ENCODE peak calls at places on chromosomes 11 and 22, in five cellular contexts. S is CD4-positive, alpha-beta memory T cell; E is fibroblast of lung; W is tibial nerve; Q is neural progenitor cell. T is an unnamed sample.

GRCh38 chr11:8100151-8100550 is 19.1 kb downstream of the TUB start:
- DNase-seq in S (no peak), E (no peak), W (peak; percentile 1), Q (no peak), T (no peak)

GRCh38 chr11:71977743-71978418 is 20.8 kb upstream of the IL18BP start:
- DNase-seq in S (peak; percentile 44), E (peak; percentile 24), W (peak; percentile 85), Q (peak; percentile 47), T (peak; percentile 54)

GRCh38 chr22:19848298-19849224 is 6.1 kb downstream of the GNB1L start:
- DNase-seq in S (no peak), E (peak; percentile 14), W (no peak), Q (no peak), T (peak; percentile 70)

GRCh38 chr22:30212363-30212995 is 34.1 kb downstream of the LIF start:
- DNase-seq in S (no peak), E (peak; percentile 97), W (peak; percentile 66), Q (no peak), T (peak; percentile 98)

GRCh38 chr11:108562746-108563581 is 30.6 kb downstream of the EXPH5 start:
- DNase-seq in S (no peak), E (peak; percentile 31), W (no peak), Q (peak; percentile 22), T (peak; percentile 34)

GRCh38 chr11:114796954-114797721 is 118.8 kb downstream of the NXPE2 start:
- DNase-seq in S (no peak), E (peak; percentile 56), W (no peak), Q (no peak), T (no peak)

GRCh38 chr11:73034777-73035176 is 107.3 kb downstream of the FCHSD2 start:
- DNase-seq in S (no peak), E (no peak), W (no peak), Q (no peak), T (no peak)

GRCh38 chr22:27113211-27114030 is 456.0 kb downstream of the MIAT start:
- DNase-seq in S (no peak), E (peak; percentile 99), W (peak; percentile 79), Q (no peak), T (peak; percentile 87)

GRCh38 chr11:82557274-82557673 is 176.4 kb downstream of the FAM181B start:
- DNase-seq in S (no peak), E (no peak), W (peak; percentile 30), Q (no peak), T (no peak)

DNA sequence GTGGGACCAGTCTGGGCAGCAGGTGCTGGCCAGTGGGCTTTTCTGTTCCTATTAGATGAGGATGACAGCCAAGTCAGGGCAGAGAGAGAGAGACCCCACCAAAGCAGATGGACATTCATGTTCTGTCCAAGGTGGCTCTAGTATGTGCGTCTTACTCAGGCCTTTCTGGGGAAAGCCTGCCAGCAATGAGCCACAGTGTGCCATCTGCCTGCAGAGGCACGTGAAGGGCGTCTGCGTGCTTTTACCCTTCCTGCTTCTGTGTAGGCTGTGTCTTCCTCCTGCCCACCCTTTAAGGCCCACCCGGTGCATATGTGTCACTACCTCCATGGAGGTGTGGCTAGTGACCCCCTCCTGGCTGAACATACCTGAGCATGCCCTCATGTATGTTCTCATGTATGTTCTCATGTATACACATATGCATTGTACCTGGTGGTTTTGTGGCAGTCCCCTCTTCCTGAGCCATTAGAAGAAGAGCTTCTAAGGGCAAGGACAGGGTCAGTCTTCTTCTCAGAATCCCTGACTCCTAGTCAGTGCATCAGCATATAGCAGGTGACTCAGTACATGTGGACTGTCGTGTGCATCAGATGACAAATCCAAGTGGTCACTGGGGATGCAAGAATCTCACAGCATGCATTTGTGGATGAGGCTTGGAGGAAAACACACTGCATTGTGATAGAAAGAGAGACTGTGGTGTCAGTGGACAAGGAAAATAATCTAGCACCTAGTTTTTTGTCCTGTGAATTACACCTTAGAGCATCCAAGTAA is 90.4 kb upstream of the YWHAH start:
- DNase-seq in S (no peak), E (no peak), W (no peak), Q (no peak), T (no peak)
- H3K36me3 ChIP-seq in S (peaks cover 21% of the 10 kb centered on the region), E (no peaks in the 10 kb centered on the region), W (no peaks in the 10 kb centered on the region), Q (no peaks in the 10 kb centered on the region), T (peaks cover 2% of the 10 kb centered on the region)

GRCh38 chr11:62559204-62559603 is 12.6 kb upstream of the AHNAK start:
- DNase-seq in S (no peak), E (no peak), W (no peak), Q (peak; percentile 18), T (peak; percentile 41)

GRCh38 chr11:62558669-62559068 is 12.1 kb upstream of the AHNAK start:
- DNase-seq in S (no peak), E (no peak), W (no peak), Q (no peak), T (no peak)

GRCh38 chr11:62556102-62556871 is 9.7 kb upstream of the AHNAK start:
- DNase-seq in S (peak; percentile 89), E (peak; percentile 92), W (peak; percentile 87), Q (peak; percentile 85), T (peak; percentile 92)

GRCh38 chr11:62556872-62557631 is 10.4 kb upstream of the AHNAK start:
- DNase-seq in S (peak; percentile 81), E (no peak), W (no peak), Q (no peak), T (peak; percentile 39)

GRCh38 chr11:62560566-62561103 is 13.1 kb downstream of the EEF1G start:
- DNase-seq in S (peak; percentile 81), E (peak; percentile 98), W (peak; percentile 91), Q (peak; percentile 91), T (peak; percentile 98)
- H3K36me3 ChIP-seq in S (peaks cover 15% of the 10 kb centered on the region), E (peaks cover 15% of the 10 kb centered on the region), W (peaks cover 3% of the 10 kb centered on the region), Q (peaks cover 15% of the 10 kb centered on the region), T (peaks cover 10% of the 10 kb centered on the region)

DNA sequence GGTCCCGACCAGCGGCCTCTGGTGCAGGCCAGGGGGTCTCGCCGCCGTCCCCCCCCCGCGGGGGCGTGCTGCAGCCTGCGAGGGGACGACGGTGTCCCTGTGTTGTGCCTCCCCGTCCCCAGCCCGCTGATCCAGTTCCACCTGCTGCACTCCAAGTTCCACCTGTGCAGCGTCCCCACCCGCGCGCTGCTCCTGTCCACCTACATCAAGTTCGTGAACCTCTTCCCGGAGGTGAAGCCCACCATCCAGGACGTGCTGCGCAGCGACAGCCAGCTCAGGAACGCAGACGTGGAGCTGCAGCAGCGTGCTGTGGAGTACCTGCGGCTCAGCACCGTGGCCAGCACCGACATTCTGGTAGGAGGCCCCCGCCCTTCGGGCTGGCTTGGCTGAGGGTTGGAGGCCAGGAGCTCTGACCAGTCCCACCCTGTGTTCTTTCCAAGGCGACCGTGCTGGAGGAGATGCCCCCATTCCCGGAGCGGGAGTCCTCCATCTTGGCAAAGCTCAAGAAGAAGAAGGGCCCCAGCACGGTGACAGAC is 42.8 kb downstream of the MUC6 start:
- DNase-seq in S (no peak), E (no peak), W (no peak), Q (no peak), T (no peak)
- H3K36me3 ChIP-seq in S (peaks cover 32% of the 10 kb centered on the region), E (peaks cover 16% of the 10 kb centered on the region), W (peaks cover 12% of the 10 kb centered on the region), Q (no peaks in the 10 kb centered on the region), T (peaks cover 27% of the 10 kb centered on the region)

GRCh38 chr11:47414685-47415070 is 6.3 kb downstream of the SLC39A13 start:
- DNase-seq in S (no peak), E (no peak), W (no peak), Q (peak; percentile 1), T (no peak)

GRCh38 chr11:47413908-47414684 is 5.7 kb downstream of the SLC39A13 start:
- DNase-seq in S (no peak), E (peak; percentile 83), W (no peak), Q (peak; percentile 1), T (no peak)

GRCh38 chr11:47415091-47415854 is 6.9 kb downstream of the SLC39A13 start:
- DNase-seq in S (no peak), E (no peak), W (no peak), Q (peak; percentile 0), T (no peak)

GRCh38 chr11:47417712-47418111 is 8.5 kb downstream of the PSMC3 start:
- DNase-seq in S (no peak), E (no peak), W (no peak), Q (no peak), T (no peak)

GRCh38 chr11:47415949-47416472 is 7.6 kb downstream of the SLC39A13 start:
- DNase-seq in S (no peak), E (peak; percentile 95), W (peak; percentile 75), Q (peak; percentile 29), T (peak; percentile 85)
- H3K36me3 ChIP-seq in S (peaks cover 40% of the 10 kb centered on the region), E (peaks cover 56% of the 10 kb centered on the region), W (peaks cover 3% of the 10 kb centered on the region), Q (no peaks in the 10 kb centered on the region), T (peaks cover 43% of the 10 kb centered on the region)

GRCh38 chr11:579830-580601 is 3.7 kb downstream of the PHRF1 start:
- DNase-seq in S (no peak), E (peak; percentile 27), W (no peak), Q (no peak), T (no peak)
- H3K36me3 ChIP-seq in S (peaks cover 19% of the 10 kb centered on the region), E (peaks cover 14% of the 10 kb centered on the region), W (no peaks in the 10 kb centered on the region), Q (no peaks in the 10 kb centered on the region), T (peaks cover 14% of the 10 kb centered on the region)

DNA sequence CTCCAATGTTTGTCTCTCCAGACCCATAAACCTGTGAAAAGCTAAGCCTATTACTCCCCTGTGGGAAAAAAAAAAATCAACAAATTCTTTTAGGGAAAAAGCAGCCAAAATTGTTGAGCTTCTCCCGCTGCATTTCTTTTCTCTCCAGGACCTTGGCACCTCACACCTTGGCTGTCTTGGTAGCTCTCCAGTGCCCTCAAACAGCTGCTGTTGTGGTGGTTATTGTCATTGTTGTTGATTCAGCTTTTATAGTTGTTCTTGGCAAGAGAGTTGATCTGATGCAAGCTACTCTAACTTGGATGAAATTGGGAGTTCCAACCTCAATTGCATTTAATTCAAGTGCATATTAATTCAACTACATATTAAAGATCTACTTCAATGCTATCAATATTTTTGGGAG is 516.9 kb upstream of the LARGE1 start:
- DNase-seq in S (no peak), E (no peak), W (no peak), Q (no peak), T (no peak)
- H3K36me3 ChIP-seq in S (no peaks in the 10 kb centered on the region), E (no peaks in the 10 kb centered on the region), W (no peaks in the 10 kb centered on the region), Q (peaks cover 3% of the 10 kb centered on the region), T (no peaks in the 10 kb centered on the region)

DNA sequence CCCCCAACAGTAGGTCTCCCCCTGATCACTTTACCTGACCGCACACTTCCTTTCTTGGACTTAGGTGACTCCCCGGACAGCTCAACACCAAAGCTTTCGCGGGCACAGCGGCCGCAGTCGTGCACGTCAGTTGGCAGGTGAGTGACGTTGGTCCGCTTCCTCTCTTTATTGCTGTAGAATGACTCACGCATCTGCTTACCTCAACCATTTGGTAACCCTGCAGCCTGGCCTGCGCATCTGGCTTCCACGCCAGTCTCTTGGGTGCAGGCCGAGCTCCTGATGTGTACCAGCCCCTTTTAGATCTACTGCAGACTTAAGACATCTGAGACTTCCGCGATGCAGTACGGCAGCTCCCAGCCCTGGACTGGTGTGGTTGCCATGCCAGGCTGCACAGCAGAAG is 12.4 kb upstream of the TRMU start:
- DNase-seq in S (no peak), E (no peak), W (no peak), Q (no peak), T (no peak)
- H3K36me3 ChIP-seq in S (no peaks in the 10 kb centered on the region), E (peaks cover 17% of the 10 kb centered on the region), W (no peaks in the 10 kb centered on the region), Q (peaks cover 4% of the 10 kb centered on the region), T (peaks cover 11% of the 10 kb centered on the region)

GRCh38 chr11:60899977-60900376 is 6.4 kb downstream of the PRPF19 start:
- DNase-seq in S (no peak), E (no peak), W (no peak), Q (no peak), T (no peak)

GRCh38 chr11:60897496-60897895 is 8.9 kb downstream of the PRPF19 start:
- DNase-seq in S (no peak), E (no peak), W (no peak), Q (no peak), T (peak; percentile 54)

GRCh38 chr11:60899021-60899936 is 7.1 kb downstream of the PRPF19 start:
- DNase-seq in S (peak; percentile 45), E (peak; percentile 54), W (peak; percentile 52), Q (peak; percentile 50), T (peak; percentile 58)

GRCh38 chr11:60891103-60891741 is 15.2 kb downstream of the PRPF19 start:
- DNase-seq in S (no peak), E (peak; percentile 35), W (no peak), Q (no peak), T (no peak)

GRCh38 chr11:60895687-60896086 is 10.7 kb downstream of the PRPF19 start:
- DNase-seq in S (no peak), E (no peak), W (no peak), Q (no peak), T (no peak)
- H3K36me3 ChIP-seq in S (peaks cover 65% of the 10 kb centered on the region), E (peaks cover 19% of the 10 kb centered on the region), W (peaks cover 5% of the 10 kb centered on the region), Q (peaks cover 23% of the 10 kb centered on the region), T (peaks cover 36% of the 10 kb centered on the region)

T was measured in bronchial epithelial cell.